ENCODE peak calls at places on chromosomes 13 and 19, in eight cellular contexts. M is Panc1, B is GM06990, Z is neural crest cell, U is epithelial cell of esophagus, O is stomach, V is endothelial cell of umbilical vein, K is nephron progenitor cell. W is an unnamed sample.

GRCh38 chr13:36758345-36758744 is 60.7 kb upstream of the RFXAP start:
- DNase-seq in M (no peak), O (peak; percentile 28), V (no peak), U (no peak), K (no peak), Z (no peak), B (no peak), W (no peak)

GRCh38 chr13:106906431-106906996 is 338.6 kb upstream of the ARGLU1 start:
- DNase-seq in V (no peak), B (no peak), O (no peak), Z (no peak), U (no peak), K (no peak), M (no peak), W (no peak)

GRCh38 chr19:12783849-12784393 is 7.4 kb upstream of the JUNB start:
- DNase-seq in B (no peak), Z (no peak), V (no peak), U (peak; percentile 82), O (no peak), M (no peak), K (peak; percentile 31), W (no peak)

GRCh38 chr19:31054430-31054829 is 294.8 kb downstream of the TSHZ3 start:
- DNase-seq in Z (no peak), B (no peak), O (peak; percentile 26), M (peak; percentile 17), K (peak; percentile 47), V (no peak), U (peak; percentile 73), W (peak; percentile 23)

GRCh38 chr19:36120092-36120983 is 5.1 kb downstream of the TBCB start:
- DNase-seq in O (no peak), K (no peak), M (no peak), V (no peak), U (no peak), Z (no peak), B (no peak), W (no peak)

GRCh38 chr13:43057653-43058317 is 34.4 kb downstream of the DNAJC15 start:
- DNase-seq in O (no peak), B (no peak), Z (no peak), K (no peak), M (no peak), V (peak; percentile 39), U (peak; percentile 5), W (no peak)

GRCh38 chr19:21468791-21469190 is 36.6 kb upstream of the ZNF429 start:
- DNase-seq in O (no peak), Z (no peak), B (no peak), M (no peak), U (no peak), V (no peak), K (no peak), W (no peak)

GRCh38 chr13:114142640-114143490 is 10.4 kb upstream of the RASA3 start:
- DNase-seq in O (peak; percentile 63), V (no peak), B (peak; percentile 39), M (no peak), U (peak; percentile 73), K (no peak), Z (no peak), W (no peak)

GRCh38 chr13:46184277-46184699 is 2.3 kb upstream of the LCP1 start:
- DNase-seq in U (no peak), B (peak; percentile 64), M (no peak), O (peak; percentile 38), K (peak; percentile 45), V (peak; percentile 18), Z (peak; percentile 33), W (no peak)

GRCh38 chr19:37907735-37908066 is 693 bp downstream of the SIPA1L3 start:
- DNase-seq in B (no peak), Z (no peak), U (no peak), M (no peak), V (peak; percentile 29), O (no peak), K (no peak), W (no peak)

GRCh38 chr13:31204592-31204991 is 4.8 kb downstream of the B3GLCT start:
- DNase-seq in U (peak; percentile 75), O (no peak), Z (no peak), V (peak; percentile 63), K (no peak), B (no peak), M (no peak), W (no peak)

GRCh38 chr13:79591493-79591892 is 110.5 kb downstream of the NDFIP2 start:
- DNase-seq in O (no peak), K (no peak), U (no peak), M (no peak), B (no peak), V (no peak), Z (no peak), W (no peak)

GRCh38 chr19:35045667-35046300 is 4.3 kb downstream of the HPN start:
- DNase-seq in U (peak; percentile 39), M (no peak), K (no peak), V (peak; percentile 24), O (no peak), B (no peak), Z (no peak), W (no peak)

GRCh38 chr13:77595166-77595810 is 59.8 kb downstream of the SCEL start:
- DNase-seq in O (no peak), Z (no peak), U (no peak), M (no peak), K (no peak), B (no peak), V (no peak), W (no peak)

GRCh38 chr13:98910501-98910951 is 67.3 kb downstream of the DOCK9 start:
- DNase-seq in B (peak; percentile 10), V (peak; percentile 98), Z (no peak), K (no peak), O (no peak), U (peak; percentile 85), M (peak; percentile 33), W (no peak)

GRCh38 chr19:45876411-45877197 is 9.3 kb downstream of the IRF2BP1 start:
- DNase-seq in K (peak; percentile 64), Z (no peak), M (no peak), V (peak; percentile 29), O (peak; percentile 82), B (no peak), U (no peak), W (peak; percentile 19)

GRCh38 chr19:35048911-35049411 is 7.4 kb downstream of the HPN start:
- DNase-seq in V (no peak), B (no peak), U (no peak), Z (no peak), O (peak; percentile 78), K (no peak), M (no peak), W (no peak)

DNA sequence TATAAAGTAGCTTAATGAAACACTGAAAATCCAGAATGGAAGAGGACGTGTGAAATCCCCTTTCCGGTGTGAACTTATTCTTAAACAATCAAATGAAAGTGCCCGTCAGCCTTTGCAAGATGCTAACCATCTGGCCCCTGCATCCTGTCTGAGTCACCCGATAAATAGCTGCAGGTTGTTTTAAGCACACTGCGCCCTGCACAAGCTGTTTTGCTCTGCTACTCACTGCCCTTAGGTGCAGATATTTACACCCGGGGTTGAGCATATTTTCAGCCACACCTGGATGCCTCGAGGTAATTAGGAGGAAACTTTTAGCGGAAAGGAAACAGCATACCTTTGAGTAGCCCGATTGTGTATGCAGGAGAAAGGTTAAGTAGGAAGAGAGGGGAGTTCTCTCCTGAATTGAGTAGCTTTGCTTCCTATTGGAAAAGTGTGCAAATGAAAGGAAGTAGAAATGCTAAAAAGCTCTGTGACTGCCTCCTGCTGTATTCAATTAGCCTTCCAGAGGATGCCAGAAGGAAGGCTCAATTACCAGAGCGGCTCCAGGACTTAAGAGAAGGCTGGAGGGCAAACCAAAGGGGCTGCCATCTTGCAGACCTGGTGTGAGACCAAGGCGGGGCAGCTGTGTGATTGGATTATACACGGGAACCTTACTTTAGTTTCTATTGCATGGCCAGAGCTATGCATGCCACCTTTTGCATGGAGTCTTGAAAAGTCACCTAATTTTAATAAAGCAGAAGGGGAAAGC is 42.5 kb downstream of the IRS2 start:
- DNase-seq in O (no peak), U (peak; percentile 96), V (peak; percentile 69), M (no peak), K (no peak), B (no peak), Z (no peak), W (no peak)
- TF ChIP-seq CTCF in O (no peak), U (no peak), V (no peak), M (no peak), K (no peak), B (no peak), Z (no peak), W (no peak)

DNA sequence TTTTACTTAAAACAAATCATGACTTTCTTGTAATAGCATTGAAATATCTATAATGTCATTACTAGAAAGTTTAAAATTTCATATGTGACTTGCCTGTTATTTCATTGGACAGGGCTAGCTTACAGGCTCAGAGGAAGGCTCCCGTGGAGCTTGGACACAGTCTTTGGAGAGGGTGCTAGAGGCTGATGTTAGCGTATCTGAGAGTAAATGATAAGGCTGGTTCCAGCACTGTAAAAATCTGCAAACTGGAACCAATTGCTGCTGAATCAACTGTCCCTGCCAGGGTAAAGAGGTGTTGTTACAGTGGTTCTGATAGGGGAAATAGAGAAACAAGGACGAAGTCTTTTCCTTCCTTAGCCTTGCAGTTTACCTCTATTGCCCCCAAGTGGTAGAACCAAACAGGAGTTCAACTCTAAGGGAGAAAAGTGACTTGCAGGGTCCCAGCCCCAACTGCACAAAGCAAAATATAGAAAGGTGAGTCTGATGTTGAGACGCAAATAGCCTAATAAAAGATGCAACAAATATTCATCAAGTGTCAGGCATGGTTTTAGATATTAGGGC is 901.7 kb downstream of the DIAPH3 start:
- DNase-seq in M (no peak), U (no peak), O (no peak), B (no peak), V (peak; percentile 16), K (no peak), Z (peak; percentile 3), W (no peak)
- TF ChIP-seq CTCF in M (peak; percentile 10), U (no peak), O (no peak), B (no peak), V (no peak), K (peak; percentile 51), Z (peak; percentile 54), W (peak; percentile 56)

DNA sequence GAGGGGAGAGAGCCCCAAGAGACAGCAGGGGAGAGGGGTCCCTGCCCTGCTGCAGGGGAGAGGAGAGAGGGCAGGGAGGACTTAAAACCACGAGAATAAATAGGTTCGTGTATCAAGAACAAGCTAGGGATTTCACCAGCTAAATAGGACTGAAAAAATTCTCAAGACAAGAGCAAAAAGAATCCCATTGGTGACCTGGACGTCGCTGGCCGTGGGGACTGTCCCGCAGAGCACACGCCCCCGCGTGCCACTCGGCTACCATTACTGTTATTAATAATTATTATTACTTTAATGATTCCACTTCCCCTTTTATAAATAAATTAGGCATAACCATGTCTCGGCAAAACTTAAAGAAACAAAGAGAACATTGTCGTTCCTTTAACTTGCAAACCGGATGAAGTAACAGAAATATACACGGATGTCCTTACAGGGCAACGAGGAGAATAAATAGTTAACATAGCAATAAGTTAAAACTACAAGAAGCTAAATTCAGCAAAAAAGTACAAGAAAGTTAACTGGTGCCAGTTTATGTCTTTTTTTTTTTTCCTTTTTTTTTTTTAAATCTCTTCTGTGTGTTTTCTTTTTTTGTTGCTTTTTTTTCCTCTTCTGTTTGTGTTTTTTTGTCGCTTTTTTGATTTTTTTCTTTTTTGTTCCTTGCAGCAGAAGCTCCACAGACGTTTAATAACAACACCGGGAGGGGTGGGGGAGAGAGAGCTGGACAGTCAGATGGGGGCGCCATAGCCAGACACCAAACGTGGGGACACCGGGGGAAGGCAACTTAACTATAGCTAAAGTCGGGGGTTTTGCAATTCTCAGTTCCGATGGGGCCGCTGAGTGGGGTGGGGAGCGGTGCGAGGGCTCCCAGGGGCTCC is 16.7 kb downstream of the PRKCSH start:
- DNase-seq in U (no peak), O (no peak), M (no peak), Z (no peak), B (no peak), V (no peak), K (no peak), W (no peak)
- TF ChIP-seq CTCF in U (no peak), O (no peak), M (peak; percentile 55), Z (no peak), B (peak; percentile 78), V (no peak), K (no peak), W (no peak)

GRCh38 chr13:37945651-37946575 is 76.3 kb upstream of the TRPC4 start:
- DNase-seq in U (no peak), M (no peak), Z (no peak), K (no peak), O (no peak), B (no peak), V (no peak), W (no peak)
- TF ChIP-seq CTCF in U (no peak), M (no peak), Z (no peak), K (no peak), O (no peak), B (no peak), V (no peak), W (no peak)